ENCODE peak calls at places on chromosome 14, in five cellular contexts. A is RWPE2; J is left ventricle myocardium inferior; K is brain microvascular endothelial cell; N is CD8-positive, alpha-beta T cell. I is an unnamed sample.

GRCh38 chr14:106875503-106875902 is 1349.1 kb downstream of the TMEM121 start:
- DNase-seq in A (no peak), J (peak; percentile 26), K (no peak), N (no peak), I (no peak)

GRCh38 chr14:81384900-81385299 is 15.2 kb downstream of the STON2 start:
- DNase-seq in A (no peak), J (no peak), K (no peak), N (no peak), I (no peak)

GRCh38 chr14:93430889-93431670 is at the start of gene UNC79:
- DNase-seq in A (peak; percentile 41), J (no peak), K (peak; percentile 1), N (no peak), I (peak; percentile 83)

GRCh38 chr14:39217214-39217879 is 16.4 kb upstream of the MIA2 start:
- DNase-seq in A (no peak), J (no peak), K (no peak), N (no peak), I (no peak)

GRCh38 chr14:73253323-73253610 is 16.0 kb downstream of the PAPLN start:
- DNase-seq in A (no peak), J (no peak), K (no peak), N (no peak), I (no peak)

GRCh38 chr14:97978336-97978735 is 1181.2 kb downstream of the VRK1 start:
- DNase-seq in A (peak; percentile 90), J (peak; percentile 76), K (peak; percentile 27), N (peak; percentile 64), I (peak; percentile 85)

GRCh38 chr14:27862684-27863083 is 903.9 kb upstream of the FOXG1 start:
- DNase-seq in A (no peak), J (no peak), K (no peak), N (no peak), I (no peak)

GRCh38 chr14:104874571-104875411 is 9.7 kb downstream of the CEP170B start:
- DNase-seq in A (no peak), J (no peak), K (no peak), N (no peak), I (no peak)

GRCh38 chr14:31578266-31578665 is 17.1 kb downstream of the NUBPL start:
- DNase-seq in A (no peak), J (no peak), K (no peak), N (no peak), I (no peak)

GRCh38 chr14:35385042-35385839 is 19.3 kb downstream of the NFKBIA start:
- DNase-seq in A (no peak), J (peak; percentile 87), K (peak; percentile 95), N (no peak), I (peak; percentile 58)

GRCh38 chr14:57837267-57837666 is 28.6 kb downstream of the SLC35F4 start:
- DNase-seq in A (no peak), J (no peak), K (no peak), N (no peak), I (no peak)

GRCh38 chr14:66231823-66232222 is 254.3 kb upstream of the CCDC196 start:
- DNase-seq in A (no peak), J (no peak), K (no peak), N (no peak), I (no peak)

GRCh38 chr14:21039585-21040369 is 2.4 kb upstream of the RNASE7 start:
- DNase-seq in A (no peak), J (no peak), K (peak; percentile 53), N (no peak), I (peak; percentile 75)

GRCh38 chr14:54223978-54224377 is 172.8 kb upstream of the CDKN3 start:
- DNase-seq in A (no peak), J (no peak), K (no peak), N (no peak), I (no peak)

GRCh38 chr14:44404021-44404420 is 103.1 kb downstream of the FSCB start:
- DNase-seq in A (no peak), J (no peak), K (no peak), N (no peak), I (no peak)

GRCh38 chr14:89176090-89176757 is 240.8 kb downstream of the FOXN3 start:
- DNase-seq in A (no peak), J (no peak), K (no peak), N (no peak), I (no peak)

GRCh38 chr14:82080319-82080718 is 546.7 kb upstream of the SEL1L start:
- DNase-seq in A (no peak), J (no peak), K (no peak), N (no peak), I (peak; percentile 18)

GRCh38 chr14:53525608-53526007 is 372.5 kb upstream of the DDHD1 start:
- DNase-seq in A (no peak), J (no peak), K (no peak), N (no peak), I (no peak)

GRCh38 chr14:40347675-40348074 is 915.4 kb upstream of the FBXO33 start:
- DNase-seq in A (no peak), J (no peak), K (no peak), N (no peak), I (peak; percentile 8)

GRCh38 chr14:34453226-34453625 is 8.8 kb downstream of the SPTSSA start:
- DNase-seq in A (no peak), J (no peak), K (no peak), N (no peak), I (no peak)

GRCh38 chr14:45610303-45610702 is 357.3 kb upstream of the MIS18BP1 start:
- DNase-seq in A (no peak), J (no peak), K (peak; percentile 10), N (no peak), I (no peak)

GRCh38 chr14:79643132-79643531 is 568.2 kb downstream of the DIO2 start:
- DNase-seq in A (no peak), J (no peak), K (no peak), N (no peak), I (no peak)

GRCh38 chr14:37587881-37588666 is 7.0 kb downstream of the FOXA1 start:
- DNase-seq in A (no peak), J (no peak), K (no peak), N (no peak), I (peak; percentile 87)

GRCh38 chr14:80212025-80212402 is 710 bp upstream of the DIO2 start:
- DNase-seq in A (no peak), J (no peak), K (peak; percentile 48), N (no peak), I (no peak)

GRCh38 chr14:78316058-78316457 is 145.9 kb downstream of the NRXN3 start:
- DNase-seq in A (no peak), J (no peak), K (no peak), N (no peak), I (no peak)

GRCh38 chr14:94097091-94097490 is 13.4 kb upstream of the IFI27 start:
- DNase-seq in A (no peak), J (no peak), K (no peak), N (no peak), I (no peak)

GRCh38 chr14:105060751-105061427 is 4.3 kb downstream of the GPR132 start:
- DNase-seq in A (peak; percentile 79), J (peak; percentile 55), K (no peak), N (no peak), I (peak; percentile 73)

GRCh38 chr14:87149583-87150354 is 843.2 kb downstream of the GALC start:
- DNase-seq in A (no peak), J (no peak), K (no peak), N (no peak), I (peak; percentile 49)
- H3K27me3 ChIP-seq in A (no peaks in the 10 kb centered on the region), J (no peaks in the 10 kb centered on the region), K (no peaks in the 10 kb centered on the region), N (no peaks in the 10 kb centered on the region), I (peaks cover 46% of the 10 kb centered on the region)

GRCh38 chr14:90513151-90514014 is 116.6 kb downstream of the CALM1 start:
- DNase-seq in A (no peak), J (peak; percentile 85), K (no peak), N (no peak), I (peak; percentile 90)
- H3K4me3 ChIP-seq in A (no peak overlapping the region), J (no peak overlapping the region), K (no peak overlapping the region), N (no peak overlapping the region), I (no peak overlapping the region)

GRCh38 chr14:84857129-84857528 is 672.8 kb upstream of the FLRT2 start:
- DNase-seq in A (no peak), J (no peak), K (no peak), N (no peak), I (no peak)
- H3K36me3 ChIP-seq in A (no peaks in the 10 kb centered on the region), J (no peaks in the 10 kb centered on the region), K (no peaks in the 10 kb centered on the region), N (no peaks in the 10 kb centered on the region), I (no peaks in the 10 kb centered on the region)

GRCh38 chr14:67515386-67516079 is 17.6 kb upstream of the PLEKHH1 start:
- DNase-seq in A (no peak), J (no peak), K (no peak), N (no peak), I (peak; percentile 86)

GRCh38 chr14:67513631-67514108 is 19.4 kb upstream of the PLEKHH1 start:
- DNase-seq in A (no peak), J (no peak), K (no peak), N (no peak), I (no peak)

GRCh38 chr14:67514650-67515385 is 18.3 kb upstream of the PLEKHH1 start:
- DNase-seq in A (no peak), J (peak; percentile 36), K (peak; percentile 7), N (peak; percentile 15), I (peak; percentile 89)

GRCh38 chr14:67512463-67513134 is 20.5 kb upstream of the PLEKHH1 start:
- DNase-seq in A (no peak), J (no peak), K (no peak), N (no peak), I (no peak)

GRCh38 chr14:67514203-67514607 is 18.9 kb upstream of the PLEKHH1 start:
- DNase-seq in A (no peak), J (no peak), K (no peak), N (no peak), I (peak; percentile 67)
- H3K27me3 ChIP-seq in A (no peaks in the 10 kb centered on the region), J (peaks cover 13% of the 10 kb centered on the region), K (peaks cover 17% of the 10 kb centered on the region), N (no peaks in the 10 kb centered on the region), I (peaks cover 36% of the 10 kb centered on the region)

GRCh38 chr14:76727403-76727802 is 33.9 kb upstream of the VASH1 start:
- DNase-seq in A (no peak), J (no peak), K (no peak), N (no peak), I (no peak)
- H3K4me3 ChIP-seq in A (no peak overlapping the region), J (peak overlapping the region; percentile 46), K (no peak overlapping the region), N (no peak overlapping the region), I (no peak overlapping the region)

DNA sequence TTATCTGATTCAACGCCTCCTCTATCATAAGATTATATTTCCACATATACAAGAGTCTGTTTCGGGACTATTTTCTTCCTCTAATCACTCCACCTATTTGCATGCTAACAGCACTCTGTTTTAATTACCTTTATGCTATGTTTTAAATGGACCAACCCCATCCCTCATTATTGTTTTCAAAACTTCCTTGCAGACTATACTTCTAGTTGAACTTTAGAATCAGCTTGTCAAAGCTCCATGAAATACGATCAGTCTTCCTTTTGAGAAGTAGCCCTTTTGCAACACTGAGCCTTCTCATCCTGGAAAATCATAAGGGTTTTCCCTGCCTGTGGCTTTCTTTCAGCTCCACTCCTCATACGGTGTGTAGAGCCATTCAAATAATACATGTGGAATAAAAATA is 36.9 kb downstream of the ATG14 start:
- DNase-seq in A (no peak), J (no peak), K (no peak), N (no peak), I (no peak)
- H3K36me3 ChIP-seq in A (peaks cover 44% of the 10 kb centered on the region), J (peaks cover 52% of the 10 kb centered on the region), K (peaks cover 2% of the 10 kb centered on the region), N (peaks cover 10% of the 10 kb centered on the region), I (no peaks in the 10 kb centered on the region)

GRCh38 chr14:23577710-23578392 is 739 bp downstream of the JPH4 start:
- DNase-seq in A (no peak), J (no peak), K (no peak), N (no peak), I (peak; percentile 88)
- H3K27me3 ChIP-seq in A (peaks cover 59% of the 10 kb centered on the region), J (peaks cover 96% of the 10 kb centered on the region), K (peaks cover 44% of the 10 kb centered on the region), N (peaks cover 25% of the 10 kb centered on the region), I (peaks cover 43% of the 10 kb centered on the region)

GRCh38 chr14:103523583-103523969 is 946 bp upstream of the CKB start:
- DNase-seq in A (no peak), J (no peak), K (no peak), N (no peak), I (peak; percentile 78)
- H3K4me3 ChIP-seq in A (no peak overlapping the region), J (peak overlapping the region; percentile 68), K (no peak overlapping the region), N (no peak overlapping the region), I (no peak overlapping the region)

I was measured in H7.